ENCODE peak calls at places on chromosomes 3 and 15, in six cellular contexts. I is HS-5, U is erythroblast, Y is Ammon's horn, N is iris pigment epithelial cell, P is A673. E is an unnamed sample.

GRCh38 chr3:89504432-89504831 is 397.0 kb downstream of the EPHA3 start:
- DNase-seq in I (no peak), U (no peak), Y (no peak), N (no peak), P (no peak), E (no peak)

GRCh38 chr15:33126559-33127290 is 67.8 kb downstream of the FMN1 start:
- DNase-seq in I (peak), U (peak), Y (peak), N (peak), P (peak), E (peak)

GRCh38 chr3:128431803-128432300 is 34.8 kb downstream of the DNAJB8 start:
- DNase-seq in I (no peak), U (no peak), Y (no peak), N (no peak), P (no peak), E (no peak)

GRCh38 chr15:57031605-57032004 is 113.2 kb downstream of the TCF12 start:
- DNase-seq in I (no peak), U (peak), Y (peak), N (peak), P (no peak), E (no peak)

GRCh38 chr15:91099616-91100560 is at the start of gene SV2B:
- DNase-seq in I (no peak), U (peak), Y (peak), N (peak), P (peak), E (peak)

GRCh38 chr3:56862352-56863062 is 60.8 kb upstream of the ARHGEF3 start:
- DNase-seq in I (peak), U (no peak), Y (peak), N (peak), P (no peak), E (no peak)

GRCh38 chr3:7410782-7411181 is 549.9 kb downstream of the GRM7 start:
- DNase-seq in I (no peak), U (no peak), Y (no peak), N (no peak), P (no peak), E (no peak)

GRCh38 chr15:83358972-83359564 is 74.6 kb upstream of the BNC1 start:
- DNase-seq in I (no peak), U (no peak), Y (no peak), N (no peak), P (no peak), E (no peak)

GRCh38 chr15:43912991-43913927 is 86.5 kb downstream of the WDR76 start:
- DNase-seq in I (peak), U (no peak), Y (peak), N (peak), P (peak), E (no peak)

GRCh38 chr3:61768284-61769012 is 207.1 kb downstream of the PTPRG start:
- DNase-seq in I (no peak), U (no peak), Y (no peak), N (peak), P (no peak), E (no peak)

GRCh38 chr3:122982202-122983185 is 45.1 kb downstream of the SEMA5B start:
- DNase-seq in I (no peak), U (no peak), Y (peak), N (no peak), P (peak), E (no peak)

GRCh38 chr3:56484096-56484495 is 15.8 kb upstream of the ERC2 start:
- DNase-seq in I (no peak), U (no peak), Y (peak), N (no peak), P (no peak), E (no peak)

GRCh38 chr15:98085003-98085639 is 124.6 kb downstream of the ARRDC4 start:
- DNase-seq in I (peak), U (peak), Y (peak), N (peak), P (peak), E (peak)

GRCh38 chr3:154275965-154276364 is 48.3 kb downstream of the DHX36 start:
- DNase-seq in I (no peak), U (peak), Y (no peak), N (no peak), P (no peak), E (no peak)

GRCh38 chr15:51846463-51847230 is 17.2 kb downstream of the TMOD3 start:
- DNase-seq in I (peak), U (peak), Y (no peak), N (peak), P (peak), E (no peak)

GRCh38 chr3:126450219-126450618 is 25.5 kb downstream of the ZXDC start:
- DNase-seq in I (no peak), U (no peak), Y (no peak), N (no peak), P (no peak), E (no peak)

GRCh38 chr3:128094295-128095151 is 29.1 kb downstream of the RUVBL1 start:
- DNase-seq in I (no peak), U (no peak), Y (no peak), N (peak), P (no peak), E (no peak)

GRCh38 chr15:29925227-29926082 is 103.2 kb upstream of the TJP1 start:
- DNase-seq in I (no peak), U (peak), Y (peak), N (peak), P (peak), E (no peak)

GRCh38 chr3:197083486-197083885 is 53.9 kb upstream of the MELTF start:
- DNase-seq in I (peak), U (peak), Y (peak), N (peak), P (peak), E (no peak)

E was measured in CD8-positive, alpha-beta T cell.